ENCODE peak calls at places on chromosomes 6 and 20, in seven cellular contexts. U, Y, Z, D, S, K and B are unnamed samples. For H3K36me3, the result is how much of the 10 kb centered on the place peaks cover.

GRCh38 chr6:168307011-168307694 is 12.4 kb downstream of the DACT2 start:
- DNase-seq in U (no peak), Y (no peak), Z (no peak), D (no peak), S (no peak), K (no peak), B (no peak)

GRCh38 chr6:129175066-129175465 is 292.1 kb downstream of the LAMA2 start:
- DNase-seq in U (no peak), Y (no peak), Z (no peak), D (no peak), S (no peak), K (no peak), B (no peak)

GRCh38 chr6:25961619-25962367 is 809 bp upstream of the TRIM38 start:
- DNase-seq in U (no peak), Y (no peak), Z (no peak), D (no peak), S (no peak), K (no peak), B (no peak)

GRCh38 chr20:59560588-59561227 is 43.6 kb upstream of the PHACTR3 start:
- DNase-seq in U (no peak), Y (no peak), Z (no peak), D (no peak), S (peak), K (no peak), B (no peak)

GRCh38 chr6:74607934-74608333 is 597.9 kb downstream of the COL12A1 start:
- DNase-seq in U (no peak), Y (no peak), Z (no peak), D (no peak), S (peak), K (no peak), B (no peak)

GRCh38 chr6:18634912-18635311 is 247.8 kb downstream of the RNF144B start:
- DNase-seq in U (no peak), Y (no peak), Z (no peak), D (no peak), S (no peak), K (no peak), B (no peak)

GRCh38 chr6:168529214-168529613 is 88.2 kb downstream of the SMOC2 start:
- DNase-seq in U (no peak), Y (no peak), Z (no peak), D (no peak), S (no peak), K (no peak), B (no peak)

GRCh38 chr6:34015576-34015975 is 130.3 kb downstream of the GRM4 start:
- DNase-seq in U (no peak), Y (no peak), Z (no peak), D (no peak), S (no peak), K (no peak), B (no peak)

GRCh38 chr6:39812853-39813533 is 20.8 kb downstream of the DAAM2 start:
- DNase-seq in U (no peak), Y (no peak), Z (no peak), D (no peak), S (peak), K (no peak), B (no peak)

GRCh38 chr6:2623348-2623747 is 127.4 kb downstream of the MYLK4 start:
- DNase-seq in U (no peak), Y (no peak), Z (no peak), D (no peak), S (no peak), K (no peak), B (no peak)

GRCh38 chr6:89082439-89082838 is 1.9 kb downstream of the PNRC1 start:
- DNase-seq in U (no peak), Y (no peak), Z (no peak), D (no peak), S (peak), K (no peak), B (no peak)

GRCh38 chr6:157272866-157273755 is 50.2 kb downstream of the TMEM242 start:
- DNase-seq in U (no peak), Y (no peak), Z (no peak), D (no peak), S (no peak), K (no peak), B (no peak)

GRCh38 chr6:96907498-96907897 is 9.8 kb upstream of the NDUFAF4 start:
- DNase-seq in U (no peak), Y (no peak), Z (no peak), D (no peak), S (peak), K (no peak), B (no peak)

GRCh38 chr20:5652626-5653573 is 97.3 kb upstream of the SHLD1 start:
- DNase-seq in U (no peak), Y (no peak), Z (no peak), D (no peak), S (peak), K (peak), B (no peak)

GRCh38 chr6:136952714-136953260 is 30.7 kb downstream of the SLC35D3 start:
- DNase-seq in U (no peak), Y (no peak), Z (no peak), D (no peak), S (no peak), K (no peak), B (no peak)

GRCh38 chr6:168711049-168711640 is 270.2 kb downstream of the SMOC2 start:
- DNase-seq in U (no peak), Y (no peak), Z (no peak), D (no peak), S (no peak), K (no peak), B (no peak)

GRCh38 chr20:49247169-49247734 is 28.0 kb downstream of the DDX27 start:
- DNase-seq in U (no peak), Y (no peak), Z (no peak), D (no peak), S (no peak), K (no peak), B (no peak)

GRCh38 chr6:143262859-143263258 is 187.6 kb downstream of the ADAT2 start:
- DNase-seq in U (no peak), Y (no peak), Z (no peak), D (no peak), S (no peak), K (no peak), B (no peak)

GRCh38 chr6:125794342-125795137 is 3.8 kb downstream of the NCOA7 start:
- DNase-seq in U (no peak), Y (no peak), Z (no peak), D (no peak), S (peak), K (no peak), B (no peak)

GRCh38 chr6:125795301-125795700 is 4.5 kb downstream of the NCOA7 start:
- DNase-seq in U (no peak), Y (no peak), Z (no peak), D (no peak), S (no peak), K (no peak), B (no peak)

GRCh38 chr6:125792680-125793079 is 1.9 kb downstream of the NCOA7 start:
- DNase-seq in U (no peak), Y (no peak), Z (no peak), D (no peak), S (peak), K (no peak), B (no peak)

GRCh38 chr6:125793280-125793679 is 2.5 kb downstream of the NCOA7 start:
- DNase-seq in U (no peak), Y (no peak), Z (no peak), D (no peak), S (no peak), K (no peak), B (no peak)

GRCh38 chr6:125793863-125794262 is 3.1 kb downstream of the NCOA7 start:
- DNase-seq in U (no peak), Y (no peak), Z (no peak), D (no peak), S (no peak), K (no peak), B (no peak)
- H3K4me3 ChIP-seq in U (no peak), Y (no peak), Z (no peak), D (no peak), S (no peak), K (no peak), B (peak)

GRCh38 chr6:87590417-87590880 is 514 bp downstream of the ORC3 start:
- DNase-seq in U (no peak), Y (no peak), Z (no peak), D (no peak), S (no peak), K (no peak), B (no peak)
- TF ChIP-seq POLR2A in U (no peak), Y (no peak), Z (no peak), D (no peak), S (no peak), K (no peak), B (no peak)

GRCh38 chr6:16134430-16134829 is 5.5 kb downstream of the MYLIP start:
- DNase-seq in U (no peak), Y (no peak), Z (no peak), D (no peak), S (no peak), K (no peak), B (no peak)
- H3K36me3 ChIP-seq in U (under half), Y (under half), Z (under half), D (under half), S (under half), K (under half), B (under half)

GRCh38 chr6:159043236-159043635 is 1.6 kb downstream of the TAGAP start:
- DNase-seq in U (no peak), Y (no peak), Z (no peak), D (no peak), S (no peak), K (no peak), B (no peak)

GRCh38 chr6:159044899-159045727 is at the start of gene TAGAP:
- DNase-seq in U (peak), Y (peak), Z (peak), D (peak), S (peak), K (peak), B (no peak)

GRCh38 chr6:159042003-159042823 is 2.6 kb downstream of the TAGAP start:
- DNase-seq in U (peak), Y (peak), Z (peak), D (peak), S (peak), K (peak), B (no peak)

GRCh38 chr6:159042824-159043181 is 2.0 kb downstream of the TAGAP start:
- DNase-seq in U (no peak), Y (no peak), Z (no peak), D (no peak), S (no peak), K (no peak), B (no peak)

DNA sequence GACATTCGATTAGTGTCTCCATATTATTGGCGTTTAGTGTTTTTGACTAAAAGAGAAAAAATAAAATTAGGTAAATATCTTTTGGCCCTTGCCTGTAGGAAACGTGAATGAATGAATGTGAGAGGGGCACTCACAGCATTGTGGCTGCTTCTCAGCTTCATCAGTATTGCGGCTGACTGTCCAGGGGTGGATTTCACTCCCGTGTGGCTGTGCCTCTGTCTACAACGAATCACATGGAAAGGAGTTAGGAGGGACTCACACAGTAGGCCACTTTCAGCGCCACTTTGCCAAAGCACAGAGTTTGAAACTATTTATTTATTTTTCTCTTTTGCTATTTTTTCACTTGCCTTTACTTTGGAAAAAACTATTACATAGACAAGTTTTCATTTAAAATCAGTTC is 805 bp downstream of the TAGAP start:
- DNase-seq in U (no peak), Y (no peak), Z (no peak), D (no peak), S (no peak), K (no peak), B (no peak)
- H3K4me3 ChIP-seq in U (peak), Y (no peak), Z (peak), D (no peak), S (no peak), K (peak), B (peak)